ENCODE peak calls at places on chromosomes 1 and 21, in seven cellular contexts. O is GM12878, X is stomach, B is sigmoid colon, G is K562, Z is SK-N-SH, R is transverse colon. E is an unnamed sample.

GRCh38 chr21:35528109-35529042 is 479.3 kb upstream of the RUNX1 start:
- DNase-seq in O (no peak), X (no peak), R (peak), G (peak), Z (no peak), B (no peak), E (no peak)

GRCh38 chr21:26833460-26833939 is 11.7 kb downstream of the ADAMTS1 start:
- DNase-seq in R (no peak), G (no peak), B (no peak), Z (no peak), X (no peak), O (no peak), E (no peak)

GRCh38 chr1:28154083-28154594 is 22.4 kb downstream of the PTAFR start:
- DNase-seq in O (no peak), B (no peak), X (no peak), Z (no peak), R (no peak), G (no peak), E (no peak)

GRCh38 chr1:17059391-17060128 is 5.7 kb upstream of the SDHB start:
- DNase-seq in B (no peak), R (peak), X (peak), G (peak), Z (peak), O (peak), E (no peak)

GRCh38 chr1:19734472-19734999 is 65.2 kb downstream of the TMCO4 start:
- DNase-seq in R (no peak), Z (no peak), G (no peak), B (peak), O (no peak), X (no peak), E (no peak)

GRCh38 chr1:23343246-23344110 is 606 bp downstream of the HNRNPR start:
- DNase-seq in R (peak), Z (no peak), G (peak), O (no peak), B (peak), X (peak), E (peak)

GRCh38 chr1:21818661-21819060 is 6.6 kb downstream of the LDLRAD2 start:
- DNase-seq in B (no peak), X (peak), R (peak), O (no peak), Z (peak), G (peak), E (no peak)

GRCh38 chr1:2300851-2301606 is 72.9 kb downstream of the SKI start:
- DNase-seq in B (peak), O (peak), R (peak), Z (no peak), X (peak), G (no peak), E (peak)

GRCh38 chr1:33342041-33342723 is 21.3 kb upstream of the A3GALT2 start:
- DNase-seq in R (peak), G (no peak), O (peak), X (peak), Z (no peak), B (peak), E (peak)

GRCh38 chr1:236774926-236775325 is 20.2 kb upstream of the MTR start:
- DNase-seq in R (no peak), X (no peak), B (no peak), Z (peak), O (no peak), G (peak), E (no peak)

GRCh38 chr21:43808832-43809251 is 19.5 kb downstream of the RRP1 start:
- DNase-seq in Z (no peak), B (no peak), G (no peak), X (no peak), O (no peak), R (no peak), E (no peak)

GRCh38 chr1:48679107-48679506 is 97.6 kb downstream of the BEND5 start:
- DNase-seq in Z (no peak), O (no peak), R (no peak), B (no peak), X (no peak), G (no peak), E (no peak)

GRCh38 chr1:232110281-232111090 is 483.9 kb downstream of the DISC1 start:
- DNase-seq in R (no peak), X (no peak), O (no peak), G (no peak), Z (no peak), B (no peak), E (no peak)

GRCh38 chr1:2970311-2971145 is 50.7 kb upstream of the ACTRT2 start:
- DNase-seq in Z (no peak), R (no peak), O (no peak), G (no peak), X (no peak), B (peak), E (peak)

GRCh38 chr1:57279909-57280666 is 143.8 kb downstream of the DAB1 start:
- DNase-seq in B (no peak), Z (no peak), X (no peak), G (no peak), O (no peak), R (no peak), E (no peak)

GRCh38 chr1:58619286-58620054 is 42.4 kb upstream of the TACSTD2 start:
- DNase-seq in O (no peak), B (no peak), G (no peak), Z (no peak), X (peak), R (no peak), E (no peak)

GRCh38 chr21:39776589-39776988 is 31.6 kb downstream of the IGSF5 start:
- DNase-seq in O (no peak), B (no peak), Z (no peak), R (no peak), X (no peak), G (no peak), E (no peak)

GRCh38 chr1:96979287-96979686 is 257.7 kb downstream of the PTBP2 start:
- DNase-seq in R (no peak), Z (peak), B (no peak), G (no peak), O (no peak), X (no peak), E (no peak)

GRCh38 chr1:116159177-116159576 is 48.0 kb downstream of the MAB21L3 start:
- DNase-seq in X (no peak), Z (no peak), R (no peak), G (no peak), O (no peak), B (no peak), E (no peak)

GRCh38 chr1:82223091-82223490 is 422.4 kb downstream of the ADGRL2 start:
- DNase-seq in G (no peak), B (no peak), R (no peak), O (no peak), X (no peak), Z (no peak), E (no peak)

GRCh38 chr1:203200059-203200553 is 13.6 kb upstream of the CHI3L1 start:
- DNase-seq in O (no peak), G (no peak), B (peak), X (peak), R (no peak), Z (no peak), E (no peak)

GRCh38 chr1:76690784-76691183 is 176.5 kb upstream of the ST6GALNAC5 start:
- DNase-seq in X (no peak), B (no peak), R (no peak), Z (no peak), O (no peak), G (no peak), E (no peak)

GRCh38 chr1:21293537-21294265 is 3.4 kb upstream of the ECE1 start:
- DNase-seq in R (no peak), O (peak), B (no peak), X (no peak), Z (no peak), G (no peak), E (no peak)

GRCh38 chr1:19044471-19044870 is 88.0 kb upstream of the IFFO2 start:
- DNase-seq in O (no peak), G (no peak), R (no peak), X (no peak), Z (peak), B (peak), E (peak)

GRCh38 chr1:85128296-85128695 is 72.5 kb downstream of the SYDE2 start:
- DNase-seq in O (no peak), B (no peak), X (no peak), G (no peak), R (no peak), Z (no peak), E (no peak)

GRCh38 chr21:17829472-17829871 is 10.3 kb upstream of the C21orf91 start:
- DNase-seq in R (no peak), X (no peak), B (no peak), G (no peak), O (no peak), Z (no peak), E (no peak)

GRCh38 chr1:210214573-210215409 is 17.8 kb upstream of the SERTAD4 start:
- DNase-seq in B (no peak), O (no peak), Z (no peak), R (peak), X (no peak), G (no peak), E (no peak)

GRCh38 chr1:59732219-59732955 is 82.4 kb upstream of the HOOK1 start:
- DNase-seq in X (no peak), Z (no peak), R (no peak), B (no peak), O (no peak), G (no peak), E (no peak)

GRCh38 chr21:44708213-44708865 is 3.0 kb downstream of the TSPEAR start:
- DNase-seq in Z (peak), X (peak), B (no peak), O (no peak), R (no peak), G (no peak), E (no peak)

GRCh38 chr21:38814126-38815059 is 8.7 kb downstream of the ETS2 start:
- DNase-seq in O (no peak), Z (no peak), G (no peak), R (peak), B (no peak), X (no peak), E (no peak)

GRCh38 chr1:110040548-110040947 is 6.1 kb downstream of the STRIP1 start:
- DNase-seq in B (no peak), Z (no peak), O (no peak), X (no peak), G (no peak), R (no peak), E (no peak)

GRCh38 chr1:152906023-152906565 is 2.3 kb upstream of the IVL start:
- DNase-seq in R (no peak), O (no peak), X (no peak), B (no peak), G (no peak), Z (no peak), E (no peak)

DNA sequence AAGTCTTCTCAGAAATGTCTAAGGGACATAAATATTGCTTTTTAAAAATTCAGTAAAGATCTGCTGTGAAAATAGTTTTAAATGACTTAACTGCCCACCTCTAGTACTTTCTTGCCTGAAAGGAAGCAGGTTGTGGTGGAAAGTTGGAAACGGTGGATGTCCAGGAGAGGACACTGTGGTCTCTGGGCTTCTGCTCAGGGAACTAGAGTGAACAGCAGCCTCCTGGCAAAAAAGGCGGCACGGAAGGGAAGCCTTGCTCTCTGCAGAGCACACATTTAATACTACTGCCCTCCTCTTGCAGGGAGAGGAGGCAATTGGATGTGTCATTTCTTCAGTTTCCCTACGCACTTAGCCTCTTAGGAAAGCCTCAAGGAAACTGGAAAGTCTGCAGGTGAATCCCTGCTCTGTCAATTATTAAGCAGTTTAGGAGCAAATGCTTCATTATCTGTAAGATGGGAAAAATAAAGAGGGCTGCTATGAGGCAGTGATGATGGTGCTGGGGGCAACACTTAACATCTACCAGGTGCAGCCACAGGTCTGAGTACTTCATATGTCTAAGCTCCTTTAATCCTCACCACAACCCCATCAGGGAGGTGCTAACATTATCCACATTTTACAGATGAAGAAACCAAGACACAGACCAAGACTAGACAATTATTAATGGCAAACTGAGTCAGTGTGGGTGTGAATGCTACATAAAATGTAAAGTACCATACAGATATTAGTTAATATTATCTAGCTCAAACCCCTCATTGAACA is 108.8 kb upstream of the ADAR start:
- DNase-seq in G (no peak), O (no peak), Z (no peak), B (peak), R (no peak), X (no peak), E (no peak)
- TF ChIP-seq POLR2AphosphoS5 in G (no peak), O (no peak), Z (no peak), B (no peak), R (no peak), X (no peak), E (no peak)

GRCh38 chr1:218281285-218281684 is 3.8 kb upstream of the RRP15 start:
- DNase-seq in X (no peak), B (no peak), G (no peak), Z (no peak), O (no peak), R (no peak), E (no peak)
- TF ChIP-seq CTCF in X (no peak), B (no peak), G (peak), Z (no peak), O (no peak), R (no peak), E (no peak)

DNA sequence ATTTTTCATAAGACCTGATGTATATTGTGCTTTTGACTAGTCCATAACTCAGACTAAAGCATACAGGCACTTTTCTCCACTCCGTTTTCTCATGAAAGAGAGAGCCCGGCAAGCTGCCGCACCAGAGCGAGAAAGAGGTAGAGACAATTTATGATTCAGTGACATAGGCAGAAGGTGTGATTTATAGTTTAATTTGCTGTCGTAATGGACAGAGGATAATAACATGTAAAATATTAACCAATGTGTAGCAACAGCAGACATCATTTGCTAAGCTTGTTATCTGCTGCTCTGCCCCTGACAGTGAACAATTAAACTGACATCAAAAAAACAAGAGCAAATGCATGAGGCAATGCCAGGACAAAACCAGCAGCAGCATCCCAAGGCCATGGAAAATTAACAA is 213.9 kb downstream of the ATG4C start:
- DNase-seq in G (no peak), X (no peak), Z (no peak), B (no peak), O (no peak), R (no peak), E (no peak)
- TF ChIP-seq POLR2AphosphoS5 in G (no peak), X (no peak), Z (no peak), B (no peak), O (no peak), R (no peak), E (no peak)

DNA sequence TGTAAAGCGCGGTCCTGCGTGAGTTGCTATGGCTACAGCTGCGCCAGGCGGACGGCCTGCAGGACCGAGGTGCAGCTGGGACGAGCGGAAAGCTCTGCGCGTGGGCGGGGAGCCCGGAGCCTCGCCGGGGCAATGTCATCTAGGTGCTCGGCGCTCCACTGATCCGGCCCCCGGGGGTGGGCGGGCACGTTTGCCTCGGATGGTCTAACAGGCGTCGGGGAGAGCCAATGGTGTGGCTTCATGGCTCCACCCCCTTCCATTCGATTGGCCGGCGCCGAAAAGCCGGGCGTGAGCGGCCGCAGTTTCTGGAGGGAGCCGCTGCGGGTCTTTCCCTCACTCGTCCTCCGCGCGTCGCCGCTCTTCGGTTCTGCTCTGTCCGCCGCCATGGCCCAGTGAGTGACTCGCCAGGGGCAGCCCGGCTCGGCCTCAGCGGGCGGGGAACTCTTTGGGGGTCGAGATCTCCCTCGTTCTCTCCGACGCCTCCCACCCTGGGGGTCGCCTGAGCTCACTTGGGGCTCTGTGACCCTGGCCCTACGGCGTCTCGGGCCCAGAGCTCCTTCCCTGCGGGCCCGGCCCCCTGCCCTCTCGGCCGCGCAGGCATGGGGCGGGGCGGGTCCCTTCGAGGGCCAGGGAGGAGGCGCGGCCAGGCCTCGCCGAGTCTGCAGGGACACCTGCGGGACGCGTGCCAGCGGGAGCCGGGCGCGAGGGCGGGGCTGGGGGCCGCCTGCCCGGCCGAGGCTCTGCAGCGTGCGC is at the start of gene PGD:
- DNase-seq in G (peak), B (peak), O (peak), R (peak), Z (peak), X (peak), E (peak)
- TF ChIP-seq CTCF in G (no peak), B (no peak), O (no peak), R (no peak), Z (no peak), X (no peak), E (no peak)

GRCh38 chr1:25035523-25036116 is 105.5 kb upstream of the RUNX3 start:
- DNase-seq in O (no peak), X (no peak), R (no peak), B (no peak), Z (no peak), G (no peak), E (no peak)
- TF ChIP-seq POLR2AphosphoS5 in O (no peak), X (no peak), R (no peak), B (no peak), Z (no peak), G (no peak), E (no peak)

GRCh38 chr1:77953907-77954306 is 25.0 kb downstream of the FUBP1 start:
- DNase-seq in X (no peak), Z (no peak), O (no peak), R (no peak), B (no peak), G (no peak), E (no peak)

GRCh38 chr1:77950873-77951272 is 28.0 kb downstream of the FUBP1 start:
- DNase-seq in O (no peak), B (no peak), Z (no peak), R (no peak), X (no peak), G (no peak), E (no peak)

GRCh38 chr1:77951328-77951727 is 27.5 kb downstream of the FUBP1 start:
- DNase-seq in B (no peak), O (no peak), R (no peak), X (no peak), G (no peak), Z (no peak), E (no peak)

GRCh38 chr1:77945345-77945744 is 33.5 kb downstream of the FUBP1 start:
- DNase-seq in O (no peak), X (no peak), G (no peak), Z (no peak), R (no peak), B (no peak), E (no peak)

DNA sequence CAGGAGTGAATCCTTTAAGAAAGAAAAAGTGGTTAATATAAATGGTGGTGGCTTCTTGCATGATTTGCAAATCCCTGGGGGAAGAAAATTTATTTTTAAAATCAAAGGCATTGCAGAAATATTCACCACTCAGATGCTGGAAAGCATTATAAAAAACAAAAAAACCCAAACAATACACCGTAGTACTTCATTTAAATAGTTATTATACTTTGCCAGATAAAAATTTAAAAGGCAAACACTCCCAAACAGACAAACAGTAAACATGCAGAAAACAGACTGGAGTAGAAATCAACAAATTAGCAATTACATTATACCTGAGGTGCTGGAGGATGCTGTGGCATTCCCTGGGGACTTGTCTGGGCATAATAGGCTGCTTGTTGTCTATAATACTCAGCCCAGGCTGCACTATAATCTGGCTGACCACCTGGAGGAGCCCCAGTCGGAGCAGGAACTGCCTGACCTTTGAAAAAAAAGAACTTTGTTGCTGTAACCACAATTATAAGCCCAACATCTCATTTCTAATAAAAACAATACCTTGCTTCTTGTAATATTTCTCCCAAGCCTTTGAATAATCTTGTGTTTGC is 29.9 kb downstream of the FUBP1 start:
- DNase-seq in O (no peak), R (no peak), X (no peak), G (no peak), Z (peak), B (no peak), E (no peak)
- TF ChIP-seq CTCF in O (peak), R (no peak), X (no peak), G (no peak), Z (peak), B (no peak), E (no peak)

DNA sequence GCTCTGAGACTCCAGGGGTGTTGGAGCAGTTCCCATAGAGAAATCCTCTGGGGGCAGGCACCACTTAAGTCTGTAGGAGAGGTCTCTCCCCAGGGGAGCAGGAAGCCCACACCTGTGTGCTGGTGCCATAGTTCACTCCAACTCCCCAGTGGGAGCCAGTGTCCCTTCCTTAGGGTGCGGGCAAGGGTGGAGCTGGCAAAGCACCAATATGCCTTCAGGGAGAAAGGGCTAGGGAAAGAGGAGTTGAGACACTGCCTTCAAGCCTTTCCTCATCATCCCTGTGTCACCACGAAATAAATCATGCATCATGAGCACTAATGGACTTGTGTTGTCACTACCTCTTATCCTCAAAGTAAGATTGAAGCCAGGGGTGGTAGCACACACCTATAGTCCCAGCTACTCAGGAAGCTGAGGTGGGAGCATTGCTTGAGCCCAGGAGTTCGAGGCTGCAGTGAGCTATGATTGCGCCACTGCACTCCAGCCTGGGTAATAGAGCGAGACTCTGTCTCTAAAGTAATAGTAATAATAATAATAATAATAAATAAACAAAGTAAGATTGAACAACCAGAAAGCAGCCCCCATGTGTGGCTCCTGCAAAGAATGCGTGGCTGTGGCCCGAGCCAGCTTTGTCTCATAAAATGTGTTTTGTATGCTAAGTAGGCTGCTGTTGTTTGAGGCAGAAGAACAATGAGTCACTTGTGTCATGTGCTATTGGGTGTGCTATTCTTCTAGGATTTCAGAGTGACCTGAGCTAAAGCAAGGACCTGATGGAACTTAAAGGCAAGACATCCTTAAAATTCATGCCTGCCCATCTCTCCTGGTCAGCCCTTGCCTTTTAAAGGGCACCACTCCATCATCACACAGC is 6.7 kb upstream of the TIE1 start:
- DNase-seq in B (no peak), Z (no peak), O (no peak), X (no peak), R (peak), G (no peak), E (no peak)
- TF ChIP-seq POLR2AphosphoS5 in B (no peak), Z (no peak), O (no peak), X (no peak), R (peak), G (no peak), E (no peak)

E was measured in suprapubic skin.